ENCODE peak calls at places on chromosome 3, in four cellular contexts. One of them, this sample, is unnamed.

GRCh38 chr3:41334426-41334825 is 135.1 kb downstream of the CTNNB1 start:
- DNase-seq in H1: no peak
- DNase-seq in GM12878: no peak
- DNase-seq in HepG2: no peak
- DNase-seq in this sample: no peak

GRCh38 chr3:82637574-82637973 is 876.1 kb upstream of the GBE1 start:
- DNase-seq in GM12878: no peak
- DNase-seq in HepG2: no peak
- DNase-seq in H1: no peak
- DNase-seq in this sample: no peak

GRCh38 chr3:10517616-10518015 is 12.2 kb upstream of the ATP2B2 start:
- DNase-seq in GM12878: no peak
- DNase-seq in H1: no peak
- DNase-seq in HepG2: no peak
- DNase-seq in this sample: no peak

GRCh38 chr3:137761099-137761562 is 3.0 kb upstream of the SOX14 start:
- DNase-seq in GM12878: no peak
- DNase-seq in HepG2: no peak
- DNase-seq in H1: no peak
- DNase-seq in this sample: no peak

GRCh38 chr3:10925436-10926260 is 66.9 kb upstream of the SLC6A1 start:
- DNase-seq in GM12878: no peak
- DNase-seq in HepG2: no peak
- DNase-seq in H1: no peak
- DNase-seq in this sample: no peak

GRCh38 chr3:130093741-130094391 is 12.2 kb downstream of the ALG1L2 start:
- DNase-seq in HepG2: no peak
- DNase-seq in GM12878: peak; percentile 60
- DNase-seq in H1: no peak
- DNase-seq in this sample: peak; percentile 28

GRCh38 chr3:55481067-55481917 is 5.8 kb downstream of the WNT5A start:
- DNase-seq in GM12878: no peak
- DNase-seq in H1: no peak
- DNase-seq in HepG2: no peak
- DNase-seq in this sample: no peak

GRCh38 chr3:139491966-139492365 is 15.7 kb upstream of the RBP2 start:
- DNase-seq in H1: peak; percentile 50
- DNase-seq in GM12878: no peak
- DNase-seq in HepG2: no peak
- DNase-seq in this sample: no peak

GRCh38 chr3:87206070-87206469 is 21.0 kb upstream of the CHMP2B start:
- DNase-seq in HepG2: peak; percentile 82
- DNase-seq in GM12878: no peak
- DNase-seq in H1: no peak
- DNase-seq in this sample: no peak

GRCh38 chr3:127787071-127787490 is 35.2 kb downstream of the MGLL start:
- DNase-seq in HepG2: no peak
- DNase-seq in GM12878: no peak
- DNase-seq in H1: no peak
- DNase-seq in this sample: no peak

GRCh38 chr3:39144748-39145380 is 8.5 kb downstream of the CSRNP1 start:
- DNase-seq in H1: no peak
- DNase-seq in GM12878: no peak
- DNase-seq in HepG2: no peak
- DNase-seq in this sample: no peak

GRCh38 chr3:127450331-127450730 is 140.2 kb downstream of the TPRA1 start:
- DNase-seq in HepG2: no peak
- DNase-seq in H1: no peak
- DNase-seq in GM12878: no peak
- DNase-seq in this sample: no peak

GRCh38 chr3:142501004-142501926 is 53.4 kb upstream of the XRN1 start:
- DNase-seq in HepG2: no peak
- DNase-seq in GM12878: no peak
- DNase-seq in H1: no peak
- DNase-seq in this sample: no peak

GRCh38 chr3:123028233-123028828 is 768 bp upstream of the SEMA5B start:
- DNase-seq in H1: no peak
- DNase-seq in GM12878: no peak
- DNase-seq in HepG2: peak; percentile 13
- DNase-seq in this sample: peak; percentile 47

GRCh38 chr3:182482692-182483091 is 310.6 kb upstream of the ATP11B start:
- DNase-seq in H1: no peak
- DNase-seq in GM12878: no peak
- DNase-seq in HepG2: no peak
- DNase-seq in this sample: no peak

GRCh38 chr3:128487813-128488635 is 5.0 kb downstream of the GATA2 start:
- DNase-seq in H1: peak; percentile 62
- DNase-seq in HepG2: peak; percentile 89
- DNase-seq in GM12878: no peak
- DNase-seq in this sample: peak; percentile 83

GRCh38 chr3:105594219-105594618 is 227.5 kb downstream of the ALCAM start:
- DNase-seq in GM12878: no peak
- DNase-seq in H1: no peak
- DNase-seq in HepG2: no peak
- DNase-seq in this sample: no peak

GRCh38 chr3:9600597-9600996 is 47.0 kb upstream of the LHFPL4 start:
- DNase-seq in GM12878: no peak
- DNase-seq in HepG2: no peak
- DNase-seq in H1: no peak
- DNase-seq in this sample: no peak

GRCh38 chr3:38549082-38549481 is 52.9 kb downstream of the EXOG start:
- DNase-seq in HepG2: no peak
- DNase-seq in GM12878: no peak
- DNase-seq in H1: no peak
- DNase-seq in this sample: no peak

GRCh38 chr3:171548918-171549317 is 88.7 kb upstream of the TNIK start:
- DNase-seq in HepG2: peak; percentile 44
- DNase-seq in H1: no peak
- DNase-seq in GM12878: no peak
- DNase-seq in this sample: no peak

GRCh38 chr3:57261119-57261518 is 31.4 kb downstream of the ASB14 start:
- DNase-seq in HepG2: no peak
- DNase-seq in H1: no peak
- DNase-seq in GM12878: no peak
- DNase-seq in this sample: no peak

GRCh38 chr3:23761440-23761896 is 44.3 kb upstream of the UBE2E1 start:
- DNase-seq in HepG2: peak; percentile 29
- DNase-seq in H1: no peak
- DNase-seq in GM12878: peak; percentile 56
- DNase-seq in this sample: peak; percentile 30
- TF ChIP-seq CBX5 in HepG2: no peak
- TF ChIP-seq CBX5 in H1: no peak
- TF ChIP-seq CBX5 in GM12878: no peak
- TF ChIP-seq CBX5 in this sample: no peak

GRCh38 chr3:160444411-160444810 is 5.2 kb downstream of the TRIM59 start:
- DNase-seq in HepG2: no peak
- DNase-seq in GM12878: no peak
- DNase-seq in H1: no peak
- DNase-seq in this sample: peak; percentile 44
- TF ChIP-seq CBX5 in HepG2: no peak
- TF ChIP-seq CBX5 in GM12878: no peak
- TF ChIP-seq CBX5 in H1: no peak
- TF ChIP-seq CBX5 in this sample: no peak

GRCh38 chr3:117165611-117166051 is 456.1 kb downstream of the TUSC7 start:
- DNase-seq in HepG2: no peak
- DNase-seq in GM12878: no peak
- DNase-seq in H1: no peak
- DNase-seq in this sample: no peak
- TF ChIP-seq CBX5 in HepG2: no peak
- TF ChIP-seq CBX5 in GM12878: no peak
- TF ChIP-seq CBX5 in H1: no peak
- TF ChIP-seq CBX5 in this sample: no peak

GRCh38 chr3:100880845-100881244 is 112.4 kb downstream of the ABI3BP start:
- DNase-seq in GM12878: no peak
- DNase-seq in H1: no peak
- DNase-seq in HepG2: no peak
- DNase-seq in this sample: no peak
- TF ChIP-seq CBX5 in GM12878: no peak
- TF ChIP-seq CBX5 in H1: no peak
- TF ChIP-seq CBX5 in HepG2: no peak
- TF ChIP-seq CBX5 in this sample: no peak

GRCh38 chr3:12472796-12473195 is 11.5 kb upstream of the TSEN2 start:
- DNase-seq in HepG2: no peak
- DNase-seq in H1: no peak
- DNase-seq in GM12878: no peak
- DNase-seq in this sample: no peak

GRCh38 chr3:12470680-12471079 is 13.6 kb upstream of the TSEN2 start:
- DNase-seq in HepG2: no peak
- DNase-seq in H1: no peak
- DNase-seq in GM12878: no peak
- DNase-seq in this sample: no peak

GRCh38 chr3:12472000-12472399 is 12.3 kb upstream of the TSEN2 start:
- DNase-seq in GM12878: no peak
- DNase-seq in HepG2: no peak
- DNase-seq in H1: no peak
- DNase-seq in this sample: no peak

GRCh38 chr3:12471228-12471627 is 13.1 kb upstream of the TSEN2 start:
- DNase-seq in H1: no peak
- DNase-seq in GM12878: no peak
- DNase-seq in HepG2: peak; percentile 36
- DNase-seq in this sample: no peak

DNA sequence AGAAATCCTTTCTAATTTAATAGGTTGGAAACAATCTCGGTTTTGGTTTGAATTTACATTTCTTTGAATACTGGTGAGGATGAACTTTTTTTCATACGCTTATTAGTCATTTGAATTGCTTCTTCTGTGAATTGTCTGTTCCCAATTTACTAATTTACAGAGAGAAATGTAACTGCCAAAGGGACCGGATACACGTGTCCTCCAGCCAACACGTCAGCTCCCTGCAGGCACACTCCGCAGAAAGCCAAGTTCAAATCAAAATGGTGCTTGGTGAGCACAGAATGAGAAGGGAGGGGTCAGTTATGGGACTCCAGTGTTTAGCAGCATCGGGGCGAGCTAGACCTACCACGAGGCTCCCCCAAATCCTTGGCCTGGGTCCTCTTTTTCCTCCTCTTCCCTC is 10.8 kb upstream of the TSEN2 start:
- DNase-seq in HepG2: no peak
- DNase-seq in H1: no peak
- DNase-seq in GM12878: no peak
- DNase-seq in this sample: no peak
- TF ChIP-seq CBX5 in HepG2: no peak
- TF ChIP-seq CBX5 in H1: no peak
- TF ChIP-seq CBX5 in GM12878: no peak
- TF ChIP-seq CBX5 in this sample: no peak

DNA sequence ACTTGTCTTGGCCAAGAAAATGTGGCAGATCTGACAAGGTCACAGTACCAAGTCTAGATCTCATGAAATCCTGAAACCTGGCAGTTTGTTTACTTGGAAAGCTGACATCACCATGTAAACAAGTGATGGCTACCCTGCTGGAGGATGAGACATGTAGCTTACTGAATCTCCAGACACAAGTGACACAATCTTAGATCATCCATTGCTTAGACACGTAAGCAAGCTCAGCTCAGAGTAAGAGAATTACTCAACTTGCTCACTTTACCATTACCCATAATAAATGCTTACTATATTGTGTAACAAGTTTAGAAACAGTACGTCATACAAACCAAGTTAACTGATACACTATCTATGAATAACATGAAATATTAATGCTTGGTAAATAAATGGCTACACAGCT is 263.8 kb downstream of the TBC1D5 start:
- DNase-seq in GM12878: no peak
- DNase-seq in HepG2: peak; percentile 9
- DNase-seq in H1: no peak
- DNase-seq in this sample: no peak
- TF ChIP-seq CBX5 in GM12878: no peak
- TF ChIP-seq CBX5 in HepG2: no peak
- TF ChIP-seq CBX5 in H1: no peak
- TF ChIP-seq CBX5 in this sample: no peak

This sample was measured in K562.